ENCODE peak calls at places on chromosome 15, in seven cellular contexts. One of them, this sample, is unnamed.

GRCh38 chr15:91970142-91970541 is 116.6 kb downstream of the SLCO3A1 start:
- DNase-seq in pancreas: no peak
- DNase-seq in mammary epithelial cell: no peak
- DNase-seq in GM12864: no peak
- DNase-seq in CD8-positive, alpha-beta memory T cell: no peak
- DNase-seq in heart left ventricle: peak
- DNase-seq in GM12865: no peak
- DNase-seq in this sample: peak

GRCh38 chr15:81419304-81419943 is 45.4 kb upstream of the TMC3 start:
- DNase-seq in heart left ventricle: no peak
- DNase-seq in GM12865: no peak
- DNase-seq in mammary epithelial cell: no peak
- DNase-seq in pancreas: no peak
- DNase-seq in GM12864: no peak
- DNase-seq in CD8-positive, alpha-beta memory T cell: no peak
- DNase-seq in this sample: no peak

GRCh38 chr15:48632651-48633050 is 12.9 kb downstream of the FBN1 start:
- DNase-seq in heart left ventricle: no peak
- DNase-seq in GM12864: no peak
- DNase-seq in GM12865: no peak
- DNase-seq in CD8-positive, alpha-beta memory T cell: no peak
- DNase-seq in mammary epithelial cell: no peak
- DNase-seq in pancreas: no peak
- DNase-seq in this sample: no peak

GRCh38 chr15:31782016-31782783 is 248.1 kb upstream of the CHRNA7 start:
- DNase-seq in pancreas: no peak
- DNase-seq in CD8-positive, alpha-beta memory T cell: no peak
- DNase-seq in GM12865: no peak
- DNase-seq in mammary epithelial cell: no peak
- DNase-seq in heart left ventricle: no peak
- DNase-seq in GM12864: no peak
- DNase-seq in this sample: no peak

GRCh38 chr15:25790003-25790660 is 73.0 kb downstream of the ATP10A start:
- DNase-seq in GM12864: no peak
- DNase-seq in pancreas: no peak
- DNase-seq in mammary epithelial cell: no peak
- DNase-seq in GM12865: peak
- DNase-seq in CD8-positive, alpha-beta memory T cell: no peak
- DNase-seq in heart left ventricle: peak
- DNase-seq in this sample: peak

GRCh38 chr15:25772500-25772899 is 90.6 kb downstream of the ATP10A start:
- DNase-seq in GM12865: no peak
- DNase-seq in CD8-positive, alpha-beta memory T cell: no peak
- DNase-seq in pancreas: no peak
- DNase-seq in heart left ventricle: no peak
- DNase-seq in mammary epithelial cell: no peak
- DNase-seq in GM12864: no peak
- DNase-seq in this sample: peak

GRCh38 chr15:47388299-47388698 is 329.0 kb upstream of the SEMA6D start:
- DNase-seq in mammary epithelial cell: peak
- DNase-seq in CD8-positive, alpha-beta memory T cell: no peak
- DNase-seq in GM12864: no peak
- DNase-seq in heart left ventricle: no peak
- DNase-seq in pancreas: no peak
- DNase-seq in GM12865: no peak
- DNase-seq in this sample: no peak

GRCh38 chr15:90422043-90422442 is 34.0 kb downstream of the IQGAP1 start:
- DNase-seq in GM12865: no peak
- DNase-seq in GM12864: no peak
- DNase-seq in pancreas: no peak
- DNase-seq in mammary epithelial cell: no peak
- DNase-seq in CD8-positive, alpha-beta memory T cell: no peak
- DNase-seq in heart left ventricle: no peak
- DNase-seq in this sample: no peak

GRCh38 chr15:80010131-80010673 is 39.2 kb upstream of the BCL2A1 start:
- DNase-seq in mammary epithelial cell: peak
- DNase-seq in GM12864: no peak
- DNase-seq in heart left ventricle: no peak
- DNase-seq in GM12865: peak
- DNase-seq in pancreas: no peak
- DNase-seq in CD8-positive, alpha-beta memory T cell: no peak
- DNase-seq in this sample: peak

GRCh38 chr15:64772964-64773363 is 2.4 kb downstream of the RBPMS2 start:
- DNase-seq in GM12865: no peak
- DNase-seq in CD8-positive, alpha-beta memory T cell: no peak
- DNase-seq in pancreas: no peak
- DNase-seq in heart left ventricle: no peak
- DNase-seq in GM12864: no peak
- DNase-seq in mammary epithelial cell: no peak
- DNase-seq in this sample: no peak
- H3K4me3 ChIP-seq in GM12865: no peak
- H3K4me3 ChIP-seq in CD8-positive, alpha-beta memory T cell: no peak
- H3K4me3 ChIP-seq in pancreas: no peak
- H3K4me3 ChIP-seq in heart left ventricle: no peak
- H3K4me3 ChIP-seq in GM12864: no peak
- H3K4me3 ChIP-seq in mammary epithelial cell: no peak
- H3K4me3 ChIP-seq in this sample: no peak

GRCh38 chr15:39936681-39937080 is 2.8 kb downstream of the EIF2AK4 start:
- DNase-seq in GM12864: no peak
- DNase-seq in mammary epithelial cell: no peak
- DNase-seq in GM12865: no peak
- DNase-seq in CD8-positive, alpha-beta memory T cell: no peak
- DNase-seq in heart left ventricle: no peak
- DNase-seq in pancreas: no peak
- DNase-seq in this sample: no peak

GRCh38 chr15:39935241-39935640 is 1.3 kb downstream of the EIF2AK4 start:
- DNase-seq in GM12865: no peak
- DNase-seq in mammary epithelial cell: no peak
- DNase-seq in heart left ventricle: no peak
- DNase-seq in pancreas: no peak
- DNase-seq in CD8-positive, alpha-beta memory T cell: no peak
- DNase-seq in GM12864: no peak
- DNase-seq in this sample: no peak

GRCh38 chr15:39939487-39940452 is 5.9 kb downstream of the EIF2AK4 start:
- DNase-seq in mammary epithelial cell: no peak
- DNase-seq in GM12864: no peak
- DNase-seq in pancreas: no peak
- DNase-seq in CD8-positive, alpha-beta memory T cell: no peak
- DNase-seq in GM12865: peak
- DNase-seq in heart left ventricle: peak
- DNase-seq in this sample: no peak

GRCh38 chr15:39934415-39935044 is 615 bp downstream of the EIF2AK4 start:
- DNase-seq in mammary epithelial cell: peak
- DNase-seq in heart left ventricle: no peak
- DNase-seq in GM12864: no peak
- DNase-seq in pancreas: no peak
- DNase-seq in CD8-positive, alpha-beta memory T cell: no peak
- DNase-seq in GM12865: no peak
- DNase-seq in this sample: no peak

GRCh38 chr15:39936187-39936586 is 2.3 kb downstream of the EIF2AK4 start:
- DNase-seq in mammary epithelial cell: peak
- DNase-seq in pancreas: no peak
- DNase-seq in CD8-positive, alpha-beta memory T cell: no peak
- DNase-seq in GM12865: no peak
- DNase-seq in GM12864: no peak
- DNase-seq in heart left ventricle: no peak
- DNase-seq in this sample: no peak
- H3K4me3 ChIP-seq in mammary epithelial cell: no peak
- H3K4me3 ChIP-seq in pancreas: no peak
- H3K4me3 ChIP-seq in CD8-positive, alpha-beta memory T cell: no peak
- H3K4me3 ChIP-seq in GM12865: no peak
- H3K4me3 ChIP-seq in GM12864: no peak
- H3K4me3 ChIP-seq in heart left ventricle: no peak
- H3K4me3 ChIP-seq in this sample: no peak

DNA sequence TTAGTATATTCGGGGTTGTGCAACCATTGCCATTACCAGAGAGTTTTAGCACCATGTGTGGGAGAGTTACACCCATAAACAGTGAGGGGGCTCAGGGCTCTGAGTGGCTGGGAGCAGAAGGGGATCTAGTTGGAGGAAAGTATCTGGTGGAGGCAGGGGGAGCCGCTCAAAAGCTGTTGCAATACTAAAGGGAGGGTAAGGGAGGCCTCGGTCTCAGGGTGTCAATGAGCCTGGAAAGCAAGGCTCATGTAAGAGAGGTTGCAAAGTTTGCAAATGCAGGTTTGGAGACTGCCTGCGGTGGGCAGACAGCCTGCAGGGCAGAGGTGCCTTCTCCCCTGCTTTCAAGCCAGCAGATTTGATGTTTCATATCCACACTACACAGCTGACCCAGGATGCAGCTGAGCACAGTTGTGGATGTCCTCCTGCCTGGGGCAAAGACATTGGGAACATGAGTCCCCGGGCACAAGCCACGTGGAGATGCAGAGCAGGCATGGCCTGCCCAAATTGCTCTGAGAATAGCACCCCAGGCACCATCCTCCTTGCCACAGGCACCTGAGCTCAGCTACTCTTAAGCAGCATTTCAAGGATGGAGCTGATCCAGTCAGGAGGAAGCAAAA is 181.4 kb downstream of the TLE3 start:
- DNase-seq in GM12864: no peak
- DNase-seq in GM12865: no peak
- DNase-seq in pancreas: no peak
- DNase-seq in heart left ventricle: no peak
- DNase-seq in CD8-positive, alpha-beta memory T cell: no peak
- DNase-seq in mammary epithelial cell: no peak
- DNase-seq in this sample: no peak
- H3K4me3 ChIP-seq in GM12864: no peak
- H3K4me3 ChIP-seq in GM12865: no peak
- H3K4me3 ChIP-seq in pancreas: no peak
- H3K4me3 ChIP-seq in heart left ventricle: no peak
- H3K4me3 ChIP-seq in CD8-positive, alpha-beta memory T cell: no peak
- H3K4me3 ChIP-seq in mammary epithelial cell: no peak
- H3K4me3 ChIP-seq in this sample: no peak

GRCh38 chr15:78938608-78939488 is 6.0 kb downstream of the CTSH start:
- DNase-seq in GM12865: peak
- DNase-seq in mammary epithelial cell: no peak
- DNase-seq in GM12864: peak
- DNase-seq in CD8-positive, alpha-beta memory T cell: no peak
- DNase-seq in pancreas: no peak
- DNase-seq in heart left ventricle: no peak
- DNase-seq in this sample: no peak
- H3K4me3 ChIP-seq in GM12865: peak
- H3K4me3 ChIP-seq in mammary epithelial cell: no peak
- H3K4me3 ChIP-seq in GM12864: peak
- H3K4me3 ChIP-seq in CD8-positive, alpha-beta memory T cell: no peak
- H3K4me3 ChIP-seq in pancreas: no peak
- H3K4me3 ChIP-seq in heart left ventricle: no peak
- H3K4me3 ChIP-seq in this sample: no peak

DNA sequence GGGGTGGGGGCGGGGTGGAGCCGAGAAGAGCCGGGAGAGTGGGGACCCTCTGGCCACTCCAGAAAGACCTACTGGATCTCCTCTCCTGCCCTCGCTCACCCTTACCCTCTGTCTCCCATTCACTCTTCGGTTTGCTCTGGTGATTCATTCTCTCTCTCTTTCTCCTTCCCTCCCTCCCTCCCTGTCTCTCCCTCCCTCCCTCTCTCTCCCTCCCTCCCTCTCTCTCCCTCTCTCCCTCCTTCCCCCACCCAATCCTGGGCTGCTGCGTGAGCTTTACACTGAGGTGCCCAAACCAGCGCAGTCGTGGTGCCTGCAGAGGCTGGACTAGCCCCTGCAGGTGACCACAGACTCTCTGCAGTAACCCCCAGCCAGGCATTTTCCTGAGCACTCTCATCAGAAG is 32.2 kb upstream of the ADAMTS17 start:
- DNase-seq in GM12865: no peak
- DNase-seq in GM12864: no peak
- DNase-seq in heart left ventricle: no peak
- DNase-seq in CD8-positive, alpha-beta memory T cell: no peak
- DNase-seq in mammary epithelial cell: no peak
- DNase-seq in pancreas: no peak
- DNase-seq in this sample: no peak
- H3K4me3 ChIP-seq in GM12865: no peak
- H3K4me3 ChIP-seq in GM12864: no peak
- H3K4me3 ChIP-seq in heart left ventricle: no peak
- H3K4me3 ChIP-seq in CD8-positive, alpha-beta memory T cell: no peak
- H3K4me3 ChIP-seq in mammary epithelial cell: no peak
- H3K4me3 ChIP-seq in pancreas: no peak
- H3K4me3 ChIP-seq in this sample: no peak

This sample was measured in lower leg skin.